ENCODE peak calls at places on chromosomes 5 and 9, in nine cellular contexts. E is fibroblast of mammary gland, Y is PC-3, A is uterus, U is body of pancreas, P is pancreas, V is AG10803, G is nephron progenitor cell, N is lung. R is an unnamed sample.

GRCh38 chr9:91378695-91379127 is 17.0 kb upstream of the AUH start:
- DNase-seq in E (peak), Y (no peak), A (peak), U (no peak), P (no peak), V (peak), G (no peak), N (no peak), R (no peak)

GRCh38 chr5:170467000-170467707 is 36.7 kb upstream of the KCNIP1 start:
- DNase-seq in E (peak), Y (peak), A (peak), U (no peak), P (no peak), V (peak), G (no peak), N (no peak), R (no peak)

GRCh38 chr9:2557693-2558092 is 63.9 kb upstream of the VLDLR start:
- DNase-seq in E (no peak), Y (no peak), A (no peak), U (no peak), P (no peak), V (no peak), G (no peak), N (no peak), R (no peak)

GRCh38 chr5:170076211-170076610 is 29.5 kb upstream of the FOXI1 start:
- DNase-seq in E (peak), Y (no peak), A (no peak), U (no peak), P (no peak), V (peak), G (no peak), N (no peak), R (no peak)

GRCh38 chr5:87263498-87263897 is 4.2 kb upstream of the RASA1 start:
- DNase-seq in E (no peak), Y (no peak), A (no peak), U (no peak), P (no peak), V (no peak), G (no peak), N (no peak), R (no peak)

GRCh38 chr5:107580902-107581823 is 89.6 kb downstream of the EFNA5 start:
- DNase-seq in E (peak), Y (no peak), A (no peak), U (no peak), P (no peak), V (peak), G (no peak), N (no peak), R (no peak)

GRCh38 chr5:45274241-45274640 is 421.9 kb downstream of the HCN1 start:
- DNase-seq in E (no peak), Y (no peak), A (no peak), U (no peak), P (no peak), V (no peak), G (no peak), N (no peak), R (no peak)

GRCh38 chr5:14265574-14265973 is 122.4 kb downstream of the TRIO start:
- DNase-seq in E (peak), Y (peak), A (no peak), U (no peak), P (no peak), V (peak), G (no peak), N (no peak), R (no peak)

GRCh38 chr9:1353291-1353690 is 303.1 kb downstream of the DMRT2 start:
- DNase-seq in E (no peak), Y (peak), A (no peak), U (no peak), P (no peak), V (no peak), G (no peak), N (no peak), R (no peak)

GRCh38 chr9:89448381-89448780 is 49.5 kb downstream of the SEMA4D start:
- DNase-seq in E (no peak), Y (no peak), A (no peak), U (no peak), P (no peak), V (no peak), G (no peak), N (no peak), R (no peak)

GRCh38 chr9:134632329-134632728 is 9.3 kb upstream of the COL5A1 start:
- DNase-seq in E (no peak), Y (no peak), A (no peak), U (peak), P (no peak), V (no peak), G (no peak), N (no peak), R (no peak)

GRCh38 chr5:91340532-91340931 is 42.6 kb downstream of the ARRDC3 start:
- DNase-seq in E (no peak), Y (no peak), A (no peak), U (no peak), P (no peak), V (no peak), G (no peak), N (no peak), R (no peak)

GRCh38 chr5:124748687-124749594 is 2.5 kb upstream of the ZNF608 start:
- DNase-seq in E (peak), Y (peak), A (peak), U (peak), P (peak), V (peak), G (peak), N (peak), R (peak)

GRCh38 chr5:37723147-37723961 is 116.5 kb downstream of the GDNF start:
- DNase-seq in E (peak), Y (peak), A (no peak), U (no peak), P (no peak), V (peak), G (peak), N (no peak), R (peak)

GRCh38 chr5:98416541-98416940 is 356.9 kb upstream of the RGMB start:
- DNase-seq in E (peak), Y (peak), A (no peak), U (no peak), P (no peak), V (peak), G (no peak), N (no peak), R (no peak)

GRCh38 chr5:158880514-158881001 is 219.2 kb downstream of the EBF1 start:
- DNase-seq in E (no peak), Y (peak), A (no peak), U (no peak), P (no peak), V (no peak), G (no peak), N (no peak), R (no peak)

GRCh38 chr9:629136-629535 is 212.4 kb upstream of the DMRT1 start:
- DNase-seq in E (no peak), Y (no peak), A (no peak), U (no peak), P (no peak), V (no peak), G (no peak), N (no peak), R (no peak)

GRCh38 chr5:179327026-179327735 is 18.1 kb downstream of the ADAMTS2 start:
- DNase-seq in E (no peak), Y (no peak), A (no peak), U (no peak), P (peak), V (no peak), G (no peak), N (no peak), R (no peak)

GRCh38 chr5:150161242-150162141 is 5.1 kb upstream of the CDX1 start:
- DNase-seq in E (peak), Y (peak), A (peak), U (peak), P (peak), V (peak), G (peak), N (peak), R (peak)

GRCh38 chr5:91109634-91110033 is 273.5 kb downstream of the ARRDC3 start:
- DNase-seq in E (peak), Y (no peak), A (no peak), U (no peak), P (no peak), V (peak), G (no peak), N (no peak), R (no peak)

GRCh38 chr5:151570512-151571269 is 20.4 kb downstream of the FAT2 start:
- DNase-seq in E (no peak), Y (peak), A (no peak), U (peak), P (no peak), V (no peak), G (no peak), N (no peak), R (no peak)

GRCh38 chr9:91978739-91979414 is 28.8 kb upstream of the ROR2 start:
- DNase-seq in E (peak), Y (peak), A (no peak), U (no peak), P (no peak), V (peak), G (peak), N (no peak), R (peak)

GRCh38 chr5:135395451-135395850 is 3.6 kb downstream of the MACROH2A1 start:
- DNase-seq in E (no peak), Y (no peak), A (no peak), U (no peak), P (no peak), V (no peak), G (peak), N (no peak), R (no peak)

GRCh38 chr5:154511984-154512383 is 34.0 kb upstream of the HAND1 start:
- DNase-seq in E (no peak), Y (no peak), A (no peak), U (no peak), P (no peak), V (no peak), G (no peak), N (no peak), R (no peak)

GRCh38 chr5:69006030-69006429 is 87.8 kb upstream of the SLC30A5 start:
- DNase-seq in E (no peak), Y (no peak), A (no peak), U (no peak), P (no peak), V (no peak), G (no peak), N (no peak), R (no peak)

GRCh38 chr9:77132991-77133390 is 44.3 kb upstream of the VPS13A start:
- DNase-seq in E (no peak), Y (no peak), A (no peak), U (no peak), P (no peak), V (no peak), G (no peak), N (no peak), R (no peak)

GRCh38 chr9:112012026-112012902 is 115.7 kb downstream of the UGCG start:
- DNase-seq in E (peak), Y (peak), A (peak), U (peak), P (no peak), V (peak), G (no peak), N (peak), R (no peak)

GRCh38 chr9:129027685-129028191 is 393 bp downstream of the SH3GLB2 start:
- DNase-seq in E (no peak), Y (peak), A (peak), U (peak), P (peak), V (peak), G (no peak), N (no peak), R (no peak)

GRCh38 chr5:159230657-159231056 is 21.3 kb upstream of the RNF145 start:
- DNase-seq in E (no peak), Y (no peak), A (no peak), U (no peak), P (no peak), V (no peak), G (no peak), N (no peak), R (no peak)

GRCh38 chr9:2857564-2858198 is 13.8 kb upstream of the PUM3 start:
- DNase-seq in E (peak), Y (peak), A (peak), U (peak), P (no peak), V (peak), G (peak), N (peak), R (peak)

GRCh38 chr9:136429683-136430590 is 9.7 kb downstream of the INPP5E start:
- DNase-seq in E (no peak), Y (no peak), A (no peak), U (no peak), P (peak), V (no peak), G (no peak), N (no peak), R (no peak)
- TF ChIP-seq CTCF in E (no peak), Y (no peak), A (no peak), U (no peak), P (no peak), V (no peak), G (no peak), N (no peak), R (no peak)

DNA sequence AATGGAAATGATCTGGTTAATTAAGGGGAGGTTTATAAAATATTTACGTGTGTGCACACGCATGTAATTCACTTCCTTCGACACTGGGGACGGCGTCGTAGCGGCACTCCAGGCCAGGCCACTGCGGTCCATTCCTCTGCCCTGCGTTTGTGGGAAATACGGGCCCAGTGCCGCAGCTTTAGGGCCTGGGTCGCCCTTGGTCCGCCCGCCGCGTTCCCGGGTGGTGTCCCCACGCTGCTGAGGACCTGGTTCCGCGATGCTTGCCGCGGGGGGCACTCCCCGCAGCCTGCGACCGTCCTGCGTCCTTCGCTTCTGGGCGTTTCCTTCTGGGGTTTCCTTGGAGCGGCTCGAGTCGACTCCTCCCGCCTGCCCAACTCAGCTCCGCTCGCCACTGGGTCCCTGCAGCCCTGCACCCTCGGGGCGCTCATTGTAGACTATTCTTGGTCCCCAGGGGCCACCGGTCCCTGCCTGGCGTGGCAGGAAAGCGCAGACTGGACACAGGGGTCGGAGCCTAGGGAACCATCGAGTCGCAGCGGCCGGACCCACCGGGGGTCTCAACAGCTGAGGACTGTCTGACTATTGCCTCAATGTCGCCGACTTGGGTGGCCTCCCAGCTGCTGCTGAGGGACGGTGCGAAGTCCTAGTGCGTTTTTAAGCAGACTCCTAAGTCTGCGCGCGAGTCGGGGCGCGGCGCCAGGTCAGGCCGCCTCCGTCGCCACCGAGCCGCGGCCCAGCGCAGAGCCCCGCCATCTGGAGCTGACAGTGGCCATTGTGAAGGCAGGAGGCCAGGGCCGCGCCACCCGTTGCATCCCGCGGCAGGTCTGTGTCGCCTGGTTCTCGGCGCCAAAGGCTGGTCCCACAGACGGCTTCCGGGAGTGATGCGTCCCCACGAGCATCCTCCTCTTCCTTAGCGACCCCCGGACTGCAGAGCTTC is 4.4 kb upstream of the IRX1 start:
- DNase-seq in E (no peak), Y (no peak), A (no peak), U (no peak), P (peak), V (no peak), G (peak), N (no peak), R (no peak)
- TF ChIP-seq CTCF in E (no peak), Y (no peak), A (no peak), U (no peak), P (no peak), V (peak), G (peak), N (no peak), R (no peak)

DNA sequence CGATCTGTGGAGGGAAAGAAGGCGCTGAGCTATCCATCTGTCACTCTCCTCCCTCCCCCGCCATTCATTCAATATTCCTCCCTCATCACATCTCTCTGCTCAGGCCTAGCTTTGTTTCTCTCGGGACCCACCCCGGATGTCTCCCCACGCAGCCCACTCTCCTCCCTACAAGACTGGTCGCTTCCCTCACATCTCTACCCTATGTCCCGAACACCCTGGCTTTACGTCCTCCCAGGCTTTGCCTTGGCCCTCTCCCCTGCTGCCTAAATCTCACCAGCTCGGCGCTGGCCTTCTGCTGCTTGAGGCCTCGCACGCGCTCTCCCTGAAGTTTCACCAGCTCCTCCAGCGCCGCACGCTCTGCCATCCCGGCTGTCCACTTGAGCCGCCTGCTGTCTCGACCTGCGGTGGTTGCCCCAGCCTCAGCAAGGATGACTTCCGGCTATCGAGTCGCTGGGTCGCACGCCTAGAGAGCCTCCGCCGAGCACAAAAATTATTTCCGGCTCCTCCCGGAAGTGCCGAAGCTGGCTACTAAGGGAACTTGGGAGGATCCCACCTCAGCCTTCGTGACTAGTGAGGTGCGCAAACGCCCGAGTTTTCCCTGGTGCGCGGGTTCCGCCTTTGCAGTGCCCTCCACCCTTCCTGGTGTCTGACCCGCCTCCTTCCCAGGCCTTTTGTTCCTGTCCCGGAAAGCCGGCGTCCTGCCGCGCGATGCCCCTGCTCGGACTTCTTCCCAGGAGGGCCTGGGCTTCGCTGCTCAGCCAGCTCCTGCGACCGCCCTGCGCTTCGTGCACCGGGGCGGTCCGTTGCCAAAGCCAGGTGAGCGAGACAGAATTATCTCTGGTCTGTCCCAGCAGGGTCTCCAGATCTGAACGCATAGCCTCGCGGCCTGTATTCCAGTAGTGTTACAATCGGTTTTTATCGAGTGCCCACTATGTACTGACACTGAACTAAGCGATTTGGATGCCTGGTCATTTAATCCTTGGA is at the start of the genes HARS1 and HARS2:
- DNase-seq in E (peak), Y (peak), A (peak), U (peak), P (peak), V (peak), G (peak), N (peak), R (peak)
- TF ChIP-seq CTCF in E (no peak), Y (no peak), A (no peak), U (no peak), P (no peak), V (peak), G (no peak), N (no peak), R (no peak)

GRCh38 chr9:34990908-34991832 is 1.6 kb downstream of the DNAJB5 start:
- DNase-seq in E (no peak), Y (no peak), A (peak), U (no peak), P (no peak), V (no peak), G (no peak), N (no peak), R (no peak)

GRCh38 chr9:34993502-34994428 is 4.2 kb downstream of the DNAJB5 start:
- DNase-seq in E (peak), Y (no peak), A (peak), U (peak), P (no peak), V (peak), G (no peak), N (no peak), R (no peak)

GRCh38 chr9:34992376-34992951 is 2.9 kb downstream of the DNAJB5 start:
- DNase-seq in E (peak), Y (peak), A (peak), U (peak), P (no peak), V (peak), G (no peak), N (no peak), R (no peak)

GRCh38 chr9:34989946-34990635 is 546 bp downstream of the DNAJB5 start:
- DNase-seq in E (peak), Y (peak), A (peak), U (peak), P (peak), V (peak), G (peak), N (no peak), R (peak)

GRCh38 chr9:34991833-34992375 is 2.4 kb downstream of the DNAJB5 start:
- DNase-seq in E (no peak), Y (peak), A (peak), U (peak), P (no peak), V (no peak), G (peak), N (no peak), R (no peak)
- TF ChIP-seq CTCF in E (peak), Y (no peak), A (peak), U (no peak), P (no peak), V (no peak), G (no peak), N (no peak), R (no peak)

GRCh38 chr5:10688651-10689171 is 72.3 kb downstream of the DAP start:
- DNase-seq in E (no peak), Y (no peak), A (no peak), U (no peak), P (no peak), V (no peak), G (no peak), N (no peak), R (no peak)

GRCh38 chr5:10690460-10690859 is 70.6 kb downstream of the DAP start:
- DNase-seq in E (no peak), Y (no peak), A (no peak), U (no peak), P (no peak), V (peak), G (no peak), N (no peak), R (no peak)

GRCh38 chr5:10686890-10687289 is 74.1 kb downstream of the DAP start:
- DNase-seq in E (no peak), Y (no peak), A (no peak), U (no peak), P (no peak), V (no peak), G (no peak), N (no peak), R (no peak)

GRCh38 chr5:10691826-10692785 is 68.9 kb downstream of the DAP start:
- DNase-seq in E (peak), Y (peak), A (no peak), U (no peak), P (no peak), V (peak), G (no peak), N (no peak), R (no peak)

GRCh38 chr5:10689391-10690081 is 71.5 kb downstream of the DAP start:
- DNase-seq in E (peak), Y (peak), A (no peak), U (no peak), P (no peak), V (peak), G (peak), N (no peak), R (peak)
- TF ChIP-seq CTCF in E (peak), Y (peak), A (no peak), U (no peak), P (no peak), V (peak), G (peak), N (no peak), R (peak)

GRCh38 chr5:80406980-80407734 is 707 bp upstream of the ZFYVE16 start:
- DNase-seq in E (peak), Y (no peak), A (peak), U (peak), P (no peak), V (peak), G (peak), N (no peak), R (peak)

GRCh38 chr5:80408976-80409926 is 1.4 kb downstream of the ZFYVE16 start:
- DNase-seq in E (peak), Y (no peak), A (no peak), U (no peak), P (no peak), V (peak), G (no peak), N (no peak), R (no peak)

GRCh38 chr5:80411589-80412219 is 3.8 kb downstream of the ZFYVE16 start:
- DNase-seq in E (peak), Y (no peak), A (no peak), U (no peak), P (no peak), V (no peak), G (no peak), N (no peak), R (no peak)

GRCh38 chr5:80408475-80408875 is 611 bp downstream of the ZFYVE16 start:
- DNase-seq in E (peak), Y (peak), A (peak), U (peak), P (peak), V (peak), G (peak), N (no peak), R (peak)

GRCh38 chr5:80407735-80408474 is at the start of gene ZFYVE16:
- DNase-seq in E (peak), Y (peak), A (peak), U (peak), P (peak), V (peak), G (peak), N (peak), R (peak)
- TF ChIP-seq CTCF in E (peak), Y (peak), A (peak), U (peak), P (peak), V (no peak), G (peak), N (no peak), R (no peak)

R was measured in endothelial cell.